ENCODE peak calls at places on chromosomes 2 and 18, in eight cellular contexts. P, Y, G, E, U, T, J and R are unnamed samples. For H3K36me3 and H3K4me1, the result is how much of the 10 kb centered on the place peaks cover.

GRCh38 chr2:212540356-212540755 is 1.8 kb upstream of the ERBB4 start:
- DNase-seq in E (no peak), J (no peak), U (no peak), T (peak), G (no peak), Y (no peak), P (no peak), R (no peak)

GRCh38 chr2:196479350-196479749 is 160.2 kb upstream of the CCDC150 start:
- DNase-seq in G (no peak), J (no peak), Y (peak), E (no peak), T (no peak), P (no peak), U (no peak), R (no peak)

GRCh38 chr2:121650554-121650930 is 1.3 kb upstream of the CLASP1 start:
- DNase-seq in Y (peak), G (no peak), T (peak), J (peak), E (peak), U (peak), P (no peak), R (peak)

GRCh38 chr18:36628435-36629094 is 200.2 kb downstream of the TPGS2 start:
- DNase-seq in U (no peak), G (no peak), J (no peak), E (no peak), P (no peak), Y (peak), T (peak), R (no peak)

GRCh38 chr2:182883451-182883850 is 17.0 kb upstream of the FRZB start:
- DNase-seq in U (no peak), Y (peak), P (no peak), J (no peak), G (no peak), T (no peak), E (no peak), R (no peak)

GRCh38 chr2:34261701-34262100 is 662.6 kb upstream of the FAM98A start:
- DNase-seq in G (no peak), Y (no peak), P (no peak), E (no peak), J (no peak), U (no peak), T (no peak), R (peak)

GRCh38 chr2:197641666-197642065 is 33.7 kb downstream of the RFTN2 start:
- DNase-seq in E (no peak), G (no peak), Y (no peak), T (no peak), P (no peak), J (no peak), U (no peak), R (no peak)

GRCh38 chr2:121897335-121897970 is 142.0 kb downstream of the TSN start:
- DNase-seq in Y (peak), J (peak), G (no peak), U (peak), E (no peak), P (peak), T (peak), R (peak)

GRCh38 chr2:56687169-56687568 is 503.4 kb downstream of the CCDC85A start:
- DNase-seq in Y (no peak), J (no peak), E (no peak), P (no peak), U (no peak), G (no peak), T (no peak), R (no peak)

GRCh38 chr2:56681659-56682396 is 498.0 kb downstream of the CCDC85A start:
- DNase-seq in G (no peak), T (no peak), E (no peak), J (no peak), Y (peak), U (no peak), P (no peak), R (no peak)

GRCh38 chr2:56685205-56685604 is 501.4 kb downstream of the CCDC85A start:
- DNase-seq in E (no peak), T (no peak), P (no peak), U (no peak), G (no peak), Y (no peak), J (no peak), R (no peak)

GRCh38 chr2:56682397-56682760 is 498.6 kb downstream of the CCDC85A start:
- DNase-seq in P (no peak), Y (no peak), E (no peak), T (no peak), J (no peak), G (no peak), U (no peak), R (no peak)

GRCh38 chr2:56684371-56684770 is 500.6 kb downstream of the CCDC85A start:
- DNase-seq in E (no peak), G (no peak), P (no peak), U (no peak), J (peak), Y (no peak), T (no peak), R (no peak)
- H3K36me3 ChIP-seq in E (under half), G (under half), P (under half), U (under half), J (under half), Y (under half), T (under half), R (under half)

DNA sequence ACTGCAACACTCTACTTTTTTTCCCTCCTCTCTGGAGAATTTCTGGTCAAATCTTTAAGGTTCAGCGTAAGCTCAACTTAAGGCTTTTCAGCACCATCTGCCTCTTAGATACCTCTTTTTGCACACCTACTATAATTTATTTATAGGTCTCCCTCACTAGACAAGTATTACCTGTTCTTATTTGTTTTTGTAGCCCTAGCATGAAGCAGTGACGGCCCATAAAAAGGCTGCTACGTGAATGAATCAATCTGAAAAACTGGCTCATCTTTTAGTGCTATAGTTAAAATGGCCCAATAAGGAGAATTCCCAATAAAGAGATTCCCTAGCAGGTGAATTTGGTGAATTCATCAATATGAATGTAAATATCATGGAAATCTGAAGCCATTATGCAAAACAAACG is 6.5 kb downstream of the RNF149 start:
- DNase-seq in P (no peak), E (no peak), T (no peak), U (no peak), Y (no peak), J (no peak), G (no peak), R (no peak)
- H3K4me1 ChIP-seq in P (under half), E (under half), T (under half), U (half or more), Y (under half), J (under half), G (under half), R (under half)

DNA sequence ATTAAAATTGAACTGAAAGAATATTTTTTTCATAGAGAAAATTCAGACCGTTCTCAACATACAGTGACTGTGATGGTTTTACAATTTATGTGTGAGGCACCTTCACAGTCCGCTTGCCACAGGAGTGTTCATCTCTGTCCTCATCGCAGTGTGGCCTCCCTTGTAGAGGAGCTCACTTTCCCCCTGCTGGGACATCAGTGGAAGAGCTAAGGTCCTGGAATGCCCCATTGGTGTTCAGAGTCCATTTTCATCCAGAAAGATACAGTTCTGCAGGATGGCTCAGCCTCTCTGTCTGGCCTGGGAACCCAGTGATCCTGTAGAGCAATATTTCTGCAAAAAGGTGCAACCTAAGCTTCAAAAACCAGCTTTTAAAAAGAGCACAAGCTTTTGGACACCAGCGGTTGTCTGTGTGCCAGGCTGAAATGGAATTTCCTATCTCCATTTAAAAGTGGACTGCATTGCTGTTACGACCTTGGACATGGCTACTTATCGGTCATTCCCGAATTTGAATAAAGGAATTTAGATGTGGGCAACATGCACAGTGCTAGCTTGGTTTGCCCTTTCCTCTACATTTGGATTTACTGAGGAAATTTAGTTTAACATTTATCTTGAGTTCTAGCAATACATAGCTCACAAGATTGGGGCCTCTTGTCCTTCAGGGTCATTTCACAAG is 26.7 kb upstream of the FAM237A start:
- DNase-seq in Y (no peak), G (no peak), U (no peak), J (no peak), T (no peak), E (no peak), P (no peak), R (no peak)
- H3K27ac ChIP-seq in Y (no peak), G (no peak), U (no peak), J (no peak), T (no peak), E (no peak), P (no peak), R (no peak)

GRCh38 chr2:36476411-36476810 is 120.8 kb downstream of the CRIM1 start:
- DNase-seq in U (no peak), G (no peak), T (no peak), P (no peak), J (no peak), E (no peak), Y (no peak), R (no peak)
- H3K36me3 ChIP-seq in U (under half), G (under half), T (under half), P (under half), J (under half), E (under half), Y (under half), R (half or more)